ENCODE peak calls at places on chromosomes 13 and 19, in six cellular contexts. C is fibroblast of mammary gland, D is PC-3, Y is astrocyte of the cerebellum, S is left ventricle myocardium inferior, H is thyroid gland. E is an unnamed sample.

GRCh38 chr13:74026753-74027152 is 107.5 kb downstream of the KLF12 start:
- DNase-seq in C (no peak), D (peak), Y (peak), S (no peak), H (peak), E (no peak)

GRCh38 chr19:48639483-48640375 is 2.5 kb upstream of the DBP start:
- DNase-seq in C (no peak), D (no peak), Y (no peak), S (no peak), H (no peak), E (no peak)

GRCh38 chr19:13164370-13165090 is 14.3 kb downstream of the IER2 start:
- DNase-seq in C (no peak), D (peak), Y (no peak), S (peak), H (peak), E (no peak)

GRCh38 chr13:72808917-72809500 is 27.1 kb downstream of the PIBF1 start:
- DNase-seq in C (peak), D (peak), Y (no peak), S (no peak), H (no peak), E (no peak)

GRCh38 chr19:56271096-56271495 is 1.5 kb upstream of the EDDM13 start:
- DNase-seq in C (no peak), D (no peak), Y (no peak), S (no peak), H (no peak), E (no peak)

GRCh38 chr13:113275387-113275786 is 21.7 kb upstream of the LAMP1 start:
- DNase-seq in C (peak), D (peak), Y (peak), S (no peak), H (peak), E (no peak)

GRCh38 chr13:95440441-95441088 is 112.0 kb upstream of the CLDN10 start:
- DNase-seq in C (no peak), D (no peak), Y (no peak), S (no peak), H (no peak), E (no peak)

GRCh38 chr19:18433039-18433691 is 4.8 kb downstream of the ISYNA1 start:
- DNase-seq in C (no peak), D (no peak), Y (no peak), S (no peak), H (peak), E (no peak)

GRCh38 chr13:110102053-110102452 is 204.9 kb downstream of the COL4A1 start:
- DNase-seq in C (no peak), D (no peak), Y (no peak), S (no peak), H (no peak), E (no peak)

GRCh38 chr19:16180611-16181010 is 4.6 kb upstream of the FAM32A start:
- DNase-seq in C (peak), D (peak), Y (no peak), S (no peak), H (no peak), E (peak)

GRCh38 chr13:27406178-27406939 is 18.1 kb upstream of the GTF3A start:
- DNase-seq in C (peak), D (peak), Y (no peak), S (no peak), H (peak), E (no peak)

GRCh38 chr19:10290876-10291553 is 1.3 kb downstream of the ICAM5 start:
- DNase-seq in C (no peak), D (peak), Y (no peak), S (peak), H (peak), E (no peak)

GRCh38 chr19:41993612-41994483 is at the start of gene ATP1A3:
- DNase-seq in C (peak), D (peak), Y (no peak), S (peak), H (no peak), E (no peak)

GRCh38 chr19:58575183-58576041 is 2.3 kb upstream of the MZF1 start:
- DNase-seq in C (peak), D (peak), Y (peak), S (peak), H (peak), E (peak)

GRCh38 chr13:113898391-113898790 is 34.5 kb upstream of the GAS6 start:
- DNase-seq in C (no peak), D (no peak), Y (no peak), S (no peak), H (no peak), E (no peak)

GRCh38 chr19:19597809-19598306 is 20.6 kb downstream of the PBX4 start:
- DNase-seq in C (no peak), D (no peak), Y (no peak), S (no peak), H (no peak), E (no peak)

GRCh38 chr13:20231839-20232555 is at the start of gene GJB6:
- DNase-seq in C (no peak), D (no peak), Y (no peak), S (no peak), H (peak), E (no peak)

GRCh38 chr13:110771194-110771593 is 57.7 kb downstream of the ING1 start:
- DNase-seq in C (peak), D (no peak), Y (no peak), S (no peak), H (no peak), E (no peak)

GRCh38 chr19:4976412-4977298 is 7.7 kb downstream of the KDM4B start:
- DNase-seq in C (peak), D (peak), Y (peak), S (peak), H (peak), E (peak)

GRCh38 chr19:1860133-1860775 is 3.1 kb downstream of the KLF16 start:
- DNase-seq in C (peak), D (no peak), Y (peak), S (no peak), H (peak), E (no peak)

GRCh38 chr19:1860821-1861598 is 2.4 kb downstream of the KLF16 start:
- DNase-seq in C (no peak), D (no peak), Y (no peak), S (no peak), H (no peak), E (no peak)

GRCh38 chr19:1862424-1863307 is 713 bp downstream of the KLF16 start:
- DNase-seq in C (no peak), D (peak), Y (no peak), S (no peak), H (peak), E (no peak)

GRCh38 chr19:1862068-1862423 is 1.3 kb downstream of the KLF16 start:
- DNase-seq in C (no peak), D (no peak), Y (no peak), S (no peak), H (no peak), E (no peak)

DNA sequence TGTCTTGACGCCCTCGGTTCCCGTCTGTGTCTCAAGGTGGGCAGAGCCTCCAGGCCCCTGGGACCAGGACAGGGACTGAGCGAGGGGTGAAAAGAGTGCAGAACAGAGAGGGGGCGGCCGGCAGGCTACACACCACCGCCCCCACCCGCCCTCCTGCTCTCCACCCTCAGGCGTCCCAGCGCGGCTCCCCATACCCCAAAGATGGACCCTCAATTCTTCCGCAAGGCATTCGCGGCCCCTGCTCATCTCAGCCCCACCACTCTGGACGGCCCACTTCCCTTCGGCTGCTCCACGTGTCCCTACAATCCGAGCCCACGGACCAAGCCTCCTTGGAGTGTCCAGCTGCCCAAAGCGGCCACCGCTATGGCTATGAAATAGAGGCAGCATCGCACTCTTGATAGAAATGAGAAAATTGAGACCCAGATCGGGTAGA is 1.8 kb downstream of the KLF16 start:
- DNase-seq in C (no peak), D (no peak), Y (no peak), S (no peak), H (no peak), E (no peak)
- H3K4me3 ChIP-seq in C (peak), D (peak), Y (peak), S (peak), H (no peak), E (peak)

GRCh38 chr19:40692212-40692551 is 1.7 kb upstream of the NUMBL start:
- DNase-seq in C (no peak), D (no peak), Y (no peak), S (no peak), H (no peak), E (no peak)
- H3K4me3 ChIP-seq in C (no peak), D (no peak), Y (no peak), S (no peak), H (no peak), E (no peak)

GRCh38 chr19:50198431-50199253 is 4.8 kb upstream of the MYH14 start:
- DNase-seq in C (no peak), D (no peak), Y (no peak), S (peak), H (peak), E (no peak)
- H3K4me3 ChIP-seq in C (no peak), D (no peak), Y (no peak), S (peak), H (no peak), E (no peak)

GRCh38 chr19:40907968-40908735 is 26.1 kb upstream of the CYP2A7 start:
- DNase-seq in C (no peak), D (no peak), Y (no peak), S (no peak), H (peak), E (no peak)
- H3K4me3 ChIP-seq in C (no peak), D (no peak), Y (no peak), S (no peak), H (no peak), E (no peak)

DNA sequence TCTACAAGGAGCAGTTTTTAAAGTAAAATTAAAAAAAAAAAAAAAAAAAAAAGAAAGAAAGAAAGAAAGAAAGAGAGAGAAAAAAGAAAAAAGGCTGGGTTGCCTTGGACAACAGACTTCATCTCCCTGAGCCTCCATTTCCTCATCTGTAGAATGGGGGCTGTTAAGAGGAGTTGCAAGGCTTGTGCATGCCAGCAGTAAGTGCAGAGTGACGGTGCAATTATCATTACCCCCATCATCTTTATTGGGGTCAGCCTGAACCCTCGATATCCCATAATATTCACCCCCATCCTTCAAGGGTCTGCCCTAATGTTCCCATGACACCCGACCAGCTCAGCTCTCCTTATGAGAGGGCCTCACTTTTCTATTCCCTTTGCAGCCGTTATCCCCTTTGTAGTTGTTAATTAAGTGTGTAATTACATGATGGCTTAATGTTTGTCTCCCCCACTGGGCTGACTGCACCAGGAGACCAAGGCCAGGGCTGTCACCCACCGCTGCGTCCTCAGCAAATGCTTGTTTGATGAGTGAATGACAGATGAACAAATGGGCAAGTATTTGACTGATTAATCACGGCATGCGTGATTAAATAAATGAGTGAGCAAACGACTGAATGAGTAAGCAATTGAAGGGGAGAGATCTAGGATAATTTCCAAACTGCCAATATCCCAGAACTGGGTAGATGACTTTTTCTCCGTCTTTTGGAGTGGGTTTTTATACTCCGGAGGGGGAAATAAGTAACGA is 10.1 kb downstream of the FOSB start:
- DNase-seq in C (no peak), D (peak), Y (no peak), S (no peak), H (no peak), E (no peak)
- H3K4me3 ChIP-seq in C (peak), D (peak), Y (peak), S (peak), H (no peak), E (peak)